ENCODE peak calls at places on chromosomes 13 and 19, in nine cellular contexts. U is uterus, N is heart left ventricle, O is ovary, J is transverse colon, K is upper lobe of left lung, B is body of pancreas, W is IMR-90, S is NB4. P is an unnamed sample.

GRCh38 chr19:2693492-2693891 is 9.0 kb downstream of the GNG7 start:
- DNase-seq in S (no peak), N (no peak), B (no peak), U (no peak), J (no peak), K (no peak), O (no peak), W (no peak), P (no peak)

GRCh38 chr19:8835877-8836276 is 3.7 kb downstream of the MBD3L1 start:
- DNase-seq in J (no peak), N (no peak), B (no peak), W (no peak), O (no peak), U (no peak), K (no peak), S (peak), P (no peak)

GRCh38 chr13:26300140-26300539 is 46.2 kb downstream of the CDK8 start:
- DNase-seq in W (peak), B (no peak), U (no peak), J (no peak), S (peak), O (no peak), K (no peak), N (no peak), P (no peak)

GRCh38 chr19:46162731-46163130 is 14.7 kb downstream of the IGFL2 start:
- DNase-seq in O (no peak), W (no peak), N (no peak), S (no peak), B (no peak), K (no peak), U (no peak), J (no peak), P (no peak)

GRCh38 chr19:45469835-45470146 is 2.0 kb downstream of the FOSB start:
- DNase-seq in N (no peak), W (no peak), J (peak), S (no peak), U (no peak), O (no peak), K (peak), B (no peak), P (no peak)

GRCh38 chr13:60335531-60335930 is 61.5 kb upstream of the TDRD3 start:
- DNase-seq in B (no peak), N (no peak), W (peak), J (no peak), K (no peak), O (no peak), U (no peak), S (no peak), P (no peak)

GRCh38 chr13:59480398-59480797 is 683.3 kb downstream of the DIAPH3 start:
- DNase-seq in W (no peak), N (no peak), O (no peak), S (no peak), K (no peak), U (no peak), J (no peak), B (no peak), P (no peak)

GRCh38 chr13:106348032-106348431 is 187.4 kb downstream of the EFNB2 start:
- DNase-seq in U (no peak), N (no peak), O (no peak), B (no peak), S (no peak), J (no peak), W (peak), K (no peak), P (no peak)

GRCh38 chr19:17718988-17719711 is at the start of gene MAP1S:
- DNase-seq in J (peak), N (peak), K (peak), B (peak), W (peak), S (peak), U (peak), O (peak), P (peak)

GRCh38 chr13:36377822-36378480 is 31.8 kb upstream of the SPART start:
- DNase-seq in U (no peak), O (no peak), B (no peak), N (no peak), K (no peak), S (no peak), J (no peak), W (peak), P (no peak)

GRCh38 chr13:30895773-30896172 is 10.3 kb upstream of the MEDAG start:
- DNase-seq in B (no peak), J (no peak), N (peak), U (peak), S (no peak), W (peak), K (no peak), O (peak), P (peak)

GRCh38 chr13:35354305-35354704 is 122.2 kb downstream of the MAB21L1 start:
- DNase-seq in B (no peak), K (no peak), N (no peak), U (no peak), W (no peak), J (no peak), S (no peak), O (no peak), P (no peak)

GRCh38 chr13:53408847-53409568 is 380.4 kb downstream of the OLFM4 start:
- DNase-seq in S (no peak), U (no peak), W (no peak), K (peak), N (no peak), B (no peak), O (no peak), J (no peak), P (no peak)

GRCh38 chr19:55081773-55082022 is 6.0 kb downstream of the EPS8L1 start:
- DNase-seq in U (no peak), J (no peak), K (no peak), B (no peak), W (no peak), O (no peak), S (no peak), N (no peak), P (no peak)

GRCh38 chr13:95106562-95106961 is 194.7 kb downstream of the ABCC4 start:
- DNase-seq in S (no peak), O (no peak), K (no peak), W (no peak), N (no peak), J (no peak), U (no peak), B (no peak), P (no peak)

GRCh38 chr19:368624-369020 is 24.0 kb upstream of the MIER2 start:
- DNase-seq in J (no peak), S (no peak), N (no peak), K (no peak), W (no peak), O (no peak), B (no peak), U (no peak), P (peak)

GRCh38 chr13:113979791-113980471 is 6.1 kb upstream of the C13orf46 start:
- DNase-seq in O (no peak), W (no peak), U (no peak), J (no peak), S (no peak), N (peak), K (no peak), B (no peak), P (no peak)

GRCh38 chr19:13118424-13119193 is 545 bp downstream of the NACC1 start:
- DNase-seq in J (no peak), B (peak), N (peak), U (peak), W (peak), K (peak), O (peak), S (peak), P (no peak)

GRCh38 chr13:25806304-25806974 is 245.4 kb downstream of the SHISA2 start:
- DNase-seq in U (no peak), J (no peak), K (no peak), W (no peak), B (no peak), O (no peak), N (no peak), S (peak), P (no peak)

GRCh38 chr19:679418-680286 is 3.5 kb downstream of the FSTL3 start:
- DNase-seq in J (peak), U (peak), W (peak), N (peak), K (peak), B (peak), O (peak), S (peak), P (no peak)

GRCh38 chr19:31810536-31811109 is 461.4 kb upstream of the TSHZ3 start:
- DNase-seq in S (no peak), U (no peak), O (no peak), J (no peak), B (no peak), K (no peak), N (no peak), W (no peak), P (no peak)

GRCh38 chr13:50365300-50365682 is 350.0 kb downstream of the KCNRG start:
- DNase-seq in O (no peak), S (peak), K (no peak), U (no peak), W (no peak), N (no peak), J (no peak), B (no peak), P (no peak)

GRCh38 chr13:25253702-25254101 is 33.6 kb downstream of the MTMR6 start:
- DNase-seq in S (no peak), K (no peak), N (no peak), J (no peak), W (no peak), O (no peak), B (no peak), U (no peak), P (no peak)

GRCh38 chr13:110239280-110240120 is 67.5 kb downstream of the COL4A1 start:
- DNase-seq in B (no peak), J (no peak), S (no peak), N (no peak), K (no peak), W (no peak), U (no peak), O (no peak), P (no peak)

GRCh38 chr19:55369651-55370304 is 485 bp downstream of the IL11 start:
- DNase-seq in N (no peak), J (no peak), B (no peak), O (no peak), S (peak), W (peak), K (peak), U (no peak), P (no peak)

GRCh38 chr13:26873174-26873698 is 112.7 kb upstream of the GPR12 start:
- DNase-seq in N (no peak), K (no peak), W (no peak), B (no peak), O (no peak), U (no peak), S (no peak), J (no peak), P (no peak)

GRCh38 chr19:3503036-3503572 is 2.6 kb upstream of the DOHH start:
- DNase-seq in N (no peak), S (no peak), O (no peak), K (no peak), J (no peak), B (no peak), U (no peak), W (peak), P (no peak)

GRCh38 chr19:57099199-57099661 is 20.6 kb upstream of the USP29 start:
- DNase-seq in N (peak), K (peak), J (peak), W (peak), U (peak), O (peak), S (peak), B (peak), P (no peak)

GRCh38 chr19:3458229-3458555 is 22.1 kb downstream of the SMIM24 start:
- DNase-seq in O (peak), W (no peak), U (no peak), J (no peak), N (no peak), K (peak), S (no peak), B (no peak), P (no peak)

DNA sequence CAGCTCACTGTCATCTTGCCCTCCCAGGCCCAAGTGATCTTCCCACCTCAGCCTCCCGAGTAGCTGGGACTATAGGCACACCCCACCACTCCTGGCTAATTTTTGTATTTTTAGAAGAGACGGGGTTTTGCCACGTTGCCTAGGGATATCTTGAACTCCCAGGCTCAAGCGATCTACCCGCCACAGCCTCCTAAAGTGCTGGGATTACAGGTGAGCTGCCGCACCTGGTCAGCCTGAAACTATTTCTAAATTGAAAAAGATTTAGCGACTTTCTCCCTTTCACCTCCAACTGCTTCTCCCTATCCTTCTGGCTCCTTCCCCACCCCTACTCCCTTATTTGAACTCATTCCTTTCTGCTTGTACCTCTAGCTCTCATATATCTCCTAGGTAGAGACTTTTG is 19.8 kb upstream of the NAA16 start:
- DNase-seq in B (no peak), O (no peak), N (no peak), K (no peak), U (no peak), S (no peak), J (no peak), W (no peak), P (no peak)
- TF ChIP-seq POLR2A in B (no peak), O (no peak), N (no peak), K (no peak), U (no peak), S (no peak), J (no peak), W (no peak), P (no peak)

GRCh38 chr19:40668991-40669614 is 21.3 kb downstream of the NUMBL start:
- DNase-seq in W (no peak), J (no peak), U (no peak), K (no peak), S (no peak), B (no peak), N (no peak), O (no peak), P (no peak)
- TF ChIP-seq CTCF in W (no peak), J (no peak), U (no peak), K (no peak), S (no peak), B (no peak), N (no peak), O (no peak), P (no peak)

DNA sequence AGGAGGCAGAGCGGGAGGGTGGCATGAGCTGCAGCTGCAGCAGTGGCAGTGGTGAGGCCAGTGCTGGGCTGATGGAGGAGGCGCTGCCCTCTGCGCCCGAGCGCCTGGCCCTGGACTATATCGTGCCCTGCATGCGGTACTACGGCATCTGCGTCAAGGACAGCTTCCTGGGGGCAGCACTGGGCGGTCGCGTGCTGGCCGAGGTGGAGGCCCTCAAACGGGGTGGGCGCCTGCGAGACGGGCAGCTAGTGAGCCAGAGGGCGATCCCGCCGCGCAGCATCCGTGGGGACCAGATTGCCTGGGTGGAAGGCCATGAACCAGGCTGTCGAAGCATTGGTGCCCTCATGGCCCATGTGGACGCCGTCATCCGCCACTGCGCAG is 2.0 kb downstream of the EGLN2 start:
- DNase-seq in S (no peak), O (no peak), W (no peak), J (no peak), B (no peak), U (no peak), K (peak), N (no peak), P (no peak)
- TF ChIP-seq POLR2A in S (no peak), O (no peak), W (no peak), J (no peak), B (no peak), U (no peak), K (no peak), N (no peak), P (no peak)

DNA sequence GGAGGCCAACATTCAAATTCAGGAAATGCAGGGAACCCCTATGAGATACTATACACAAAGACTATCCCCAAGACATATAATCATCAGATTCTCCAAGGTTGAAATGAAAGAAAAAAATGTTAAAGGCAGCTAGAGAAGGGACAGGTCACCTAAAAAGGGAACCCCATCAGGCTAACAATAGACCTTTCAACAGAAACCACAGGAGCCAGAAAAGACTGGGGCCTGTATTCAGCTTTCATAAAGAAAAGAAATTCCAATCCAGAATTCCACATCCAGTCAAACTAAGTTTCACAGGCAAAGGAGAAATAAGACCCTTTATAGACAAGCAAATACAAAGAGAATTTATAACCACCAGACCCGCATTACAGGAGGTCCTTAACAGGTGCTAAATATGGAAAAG is 1703.6 kb upstream of the PRR20A start:
- DNase-seq in B (no peak), W (no peak), K (no peak), J (no peak), O (no peak), U (no peak), N (no peak), S (no peak), P (no peak)
- TF ChIP-seq CTCF in B (no peak), W (no peak), K (no peak), J (no peak), O (no peak), U (no peak), N (no peak), S (no peak), P (no peak)

GRCh38 chr19:42274065-42274682 is 5.1 kb downstream of the CIC start:
- DNase-seq in O (peak), J (no peak), S (no peak), K (peak), B (no peak), N (no peak), U (no peak), W (no peak), P (no peak)

GRCh38 chr19:42275103-42275502 is 6.1 kb downstream of the CIC start:
- DNase-seq in N (no peak), S (no peak), B (no peak), K (no peak), W (no peak), U (no peak), O (peak), J (no peak), P (no peak)

GRCh38 chr19:42276821-42277220 is 7.8 kb downstream of the CIC start:
- DNase-seq in B (no peak), U (no peak), J (no peak), O (no peak), K (no peak), S (no peak), N (no peak), W (no peak), P (no peak)

GRCh38 chr19:42276284-42276683 is 7.2 kb downstream of the CIC start:
- DNase-seq in W (no peak), B (no peak), K (no peak), U (no peak), O (no peak), N (no peak), S (no peak), J (no peak), P (peak)

GRCh38 chr19:42275517-42275916 is 6.5 kb downstream of the CIC start:
- DNase-seq in B (no peak), S (no peak), U (no peak), O (no peak), N (no peak), K (no peak), W (no peak), J (no peak), P (no peak)
- TF ChIP-seq POLR2A in B (no peak), S (no peak), U (no peak), O (no peak), N (no peak), K (no peak), W (no peak), J (no peak), P (no peak)